ENCODE peak calls at places on chromosomes 11 and 22, in six cellular contexts. One of them, this sample, is unnamed.

GRCh38 chr11:44766972-44767278 is 40.2 kb downstream of the TSPAN18 start:
- DNase-seq in fibroblast of the conjunctiva: no peak
- DNase-seq in NCI-H1436 treated with DMSO at 0.1 percent for 48 hours: no peak
- DNase-seq in AG04450: no peak
- DNase-seq in upper lobe of right lung: no peak
- DNase-seq in stimulated activated naive CD8-positive, alpha-beta T cell treated with anti-CD3 and anti-CD28 coated beads, Interleukin-15, amount 100 ng/mL, for 72 hours: no peak
- DNase-seq in this sample: no peak

GRCh38 chr11:7869467-7869866 is 61.6 kb downstream of the OR10A6 start:
- DNase-seq in fibroblast of the conjunctiva: no peak
- DNase-seq in NCI-H1436 treated with DMSO at 0.1 percent for 48 hours: no peak
- DNase-seq in AG04450: no peak
- DNase-seq in upper lobe of right lung: no peak
- DNase-seq in stimulated activated naive CD8-positive, alpha-beta T cell treated with anti-CD3 and anti-CD28 coated beads, Interleukin-15, amount 100 ng/mL, for 72 hours: no peak
- DNase-seq in this sample: no peak

GRCh38 chr11:7600205-7600775 is 73.0 kb downstream of the CYB5R2 start:
- DNase-seq in fibroblast of the conjunctiva: peak; percentile 88
- DNase-seq in NCI-H1436 treated with DMSO at 0.1 percent for 48 hours: no peak
- DNase-seq in AG04450: peak; percentile 42
- DNase-seq in upper lobe of right lung: peak; percentile 73
- DNase-seq in stimulated activated naive CD8-positive, alpha-beta T cell treated with anti-CD3 and anti-CD28 coated beads, Interleukin-15, amount 100 ng/mL, for 72 hours: no peak
- DNase-seq in this sample: peak; percentile 100

GRCh38 chr11:45665206-45665932 is at the start of gene CHST1:
- DNase-seq in fibroblast of the conjunctiva: no peak
- DNase-seq in NCI-H1436 treated with DMSO at 0.1 percent for 48 hours: no peak
- DNase-seq in AG04450: no peak
- DNase-seq in upper lobe of right lung: peak; percentile 76
- DNase-seq in stimulated activated naive CD8-positive, alpha-beta T cell treated with anti-CD3 and anti-CD28 coated beads, Interleukin-15, amount 100 ng/mL, for 72 hours: no peak
- DNase-seq in this sample: peak; percentile 23

GRCh38 chr22:50260801-50261614 is 475 bp downstream of the MAPK12 start:
- DNase-seq in fibroblast of the conjunctiva: no peak
- DNase-seq in NCI-H1436 treated with DMSO at 0.1 percent for 48 hours: no peak
- DNase-seq in AG04450: no peak
- DNase-seq in upper lobe of right lung: no peak
- DNase-seq in stimulated activated naive CD8-positive, alpha-beta T cell treated with anti-CD3 and anti-CD28 coated beads, Interleukin-15, amount 100 ng/mL, for 72 hours: no peak
- DNase-seq in this sample: peak; percentile 73

GRCh38 chr11:15770798-15771414 is 585.4 kb downstream of the SOX6 start:
- DNase-seq in fibroblast of the conjunctiva: no peak
- DNase-seq in NCI-H1436 treated with DMSO at 0.1 percent for 48 hours: no peak
- DNase-seq in AG04450: peak; percentile 15
- DNase-seq in upper lobe of right lung: peak; percentile 57
- DNase-seq in stimulated activated naive CD8-positive, alpha-beta T cell treated with anti-CD3 and anti-CD28 coated beads, Interleukin-15, amount 100 ng/mL, for 72 hours: peak; percentile 8
- DNase-seq in this sample: peak; percentile 38

GRCh38 chr22:28906312-28906711 is 22.9 kb downstream of the ZNRF3 start:
- DNase-seq in fibroblast of the conjunctiva: no peak
- DNase-seq in NCI-H1436 treated with DMSO at 0.1 percent for 48 hours: no peak
- DNase-seq in AG04450: no peak
- DNase-seq in upper lobe of right lung: no peak
- DNase-seq in stimulated activated naive CD8-positive, alpha-beta T cell treated with anti-CD3 and anti-CD28 coated beads, Interleukin-15, amount 100 ng/mL, for 72 hours: no peak
- DNase-seq in this sample: no peak

GRCh38 chr11:36388086-36388485 is 92.0 kb downstream of the PRR5L start:
- DNase-seq in fibroblast of the conjunctiva: no peak
- DNase-seq in NCI-H1436 treated with DMSO at 0.1 percent for 48 hours: no peak
- DNase-seq in AG04450: no peak
- DNase-seq in upper lobe of right lung: no peak
- DNase-seq in stimulated activated naive CD8-positive, alpha-beta T cell treated with anti-CD3 and anti-CD28 coated beads, Interleukin-15, amount 100 ng/mL, for 72 hours: no peak
- DNase-seq in this sample: no peak

GRCh38 chr11:104134760-104135159 is 29.2 kb downstream of the PDGFD start:
- DNase-seq in fibroblast of the conjunctiva: no peak
- DNase-seq in NCI-H1436 treated with DMSO at 0.1 percent for 48 hours: no peak
- DNase-seq in AG04450: no peak
- DNase-seq in upper lobe of right lung: no peak
- DNase-seq in stimulated activated naive CD8-positive, alpha-beta T cell treated with anti-CD3 and anti-CD28 coated beads, Interleukin-15, amount 100 ng/mL, for 72 hours: no peak
- DNase-seq in this sample: peak; percentile 38

GRCh38 chr22:25746012-25746373 is 4.0 kb downstream of the MYO18B start:
- DNase-seq in fibroblast of the conjunctiva: no peak
- DNase-seq in NCI-H1436 treated with DMSO at 0.1 percent for 48 hours: no peak
- DNase-seq in AG04450: no peak
- DNase-seq in upper lobe of right lung: no peak
- DNase-seq in stimulated activated naive CD8-positive, alpha-beta T cell treated with anti-CD3 and anti-CD28 coated beads, Interleukin-15, amount 100 ng/mL, for 72 hours: no peak
- DNase-seq in this sample: peak; percentile 65

GRCh38 chr11:118921121-118921928 is 4.4 kb downstream of the BCL9L start:
- DNase-seq in fibroblast of the conjunctiva: no peak
- DNase-seq in NCI-H1436 treated with DMSO at 0.1 percent for 48 hours: no peak
- DNase-seq in AG04450: no peak
- DNase-seq in upper lobe of right lung: peak; percentile 87
- DNase-seq in stimulated activated naive CD8-positive, alpha-beta T cell treated with anti-CD3 and anti-CD28 coated beads, Interleukin-15, amount 100 ng/mL, for 72 hours: no peak
- DNase-seq in this sample: peak; percentile 92

GRCh38 chr22:26592368-26593015 is 2.6 kb upstream of the TPST2 start:
- DNase-seq in fibroblast of the conjunctiva: no peak
- DNase-seq in NCI-H1436 treated with DMSO at 0.1 percent for 48 hours: no peak
- DNase-seq in AG04450: no peak
- DNase-seq in upper lobe of right lung: no peak
- DNase-seq in stimulated activated naive CD8-positive, alpha-beta T cell treated with anti-CD3 and anti-CD28 coated beads, Interleukin-15, amount 100 ng/mL, for 72 hours: peak; percentile 59
- DNase-seq in this sample: peak; percentile 56

GRCh38 chr11:16223558-16223957 is 132.8 kb downstream of the SOX6 start:
- DNase-seq in fibroblast of the conjunctiva: no peak
- DNase-seq in NCI-H1436 treated with DMSO at 0.1 percent for 48 hours: no peak
- DNase-seq in AG04450: no peak
- DNase-seq in upper lobe of right lung: no peak
- DNase-seq in stimulated activated naive CD8-positive, alpha-beta T cell treated with anti-CD3 and anti-CD28 coated beads, Interleukin-15, amount 100 ng/mL, for 72 hours: no peak
- DNase-seq in this sample: no peak

GRCh38 chr11:7034019-7034418 is 13.7 kb downstream of the NLRP14 start:
- DNase-seq in fibroblast of the conjunctiva: no peak
- DNase-seq in NCI-H1436 treated with DMSO at 0.1 percent for 48 hours: no peak
- DNase-seq in AG04450: no peak
- DNase-seq in upper lobe of right lung: no peak
- DNase-seq in stimulated activated naive CD8-positive, alpha-beta T cell treated with anti-CD3 and anti-CD28 coated beads, Interleukin-15, amount 100 ng/mL, for 72 hours: no peak
- DNase-seq in this sample: no peak

GRCh38 chr11:12216542-12217422 is 106.4 kb downstream of the MICAL2 start:
- DNase-seq in fibroblast of the conjunctiva: no peak
- DNase-seq in NCI-H1436 treated with DMSO at 0.1 percent for 48 hours: no peak
- DNase-seq in AG04450: no peak
- DNase-seq in upper lobe of right lung: no peak
- DNase-seq in stimulated activated naive CD8-positive, alpha-beta T cell treated with anti-CD3 and anti-CD28 coated beads, Interleukin-15, amount 100 ng/mL, for 72 hours: no peak
- DNase-seq in this sample: no peak

GRCh38 chr11:29018631-29019030 is 910.4 kb downstream of the METTL15 start:
- DNase-seq in fibroblast of the conjunctiva: peak; percentile 43
- DNase-seq in NCI-H1436 treated with DMSO at 0.1 percent for 48 hours: no peak
- DNase-seq in AG04450: peak; percentile 21
- DNase-seq in upper lobe of right lung: no peak
- DNase-seq in stimulated activated naive CD8-positive, alpha-beta T cell treated with anti-CD3 and anti-CD28 coated beads, Interleukin-15, amount 100 ng/mL, for 72 hours: no peak
- DNase-seq in this sample: peak; percentile 85

GRCh38 chr11:113014262-113014661 is 53.0 kb downstream of the NCAM1 start:
- DNase-seq in fibroblast of the conjunctiva: no peak
- DNase-seq in NCI-H1436 treated with DMSO at 0.1 percent for 48 hours: peak; percentile 25
- DNase-seq in AG04450: no peak
- DNase-seq in upper lobe of right lung: no peak
- DNase-seq in stimulated activated naive CD8-positive, alpha-beta T cell treated with anti-CD3 and anti-CD28 coated beads, Interleukin-15, amount 100 ng/mL, for 72 hours: no peak
- DNase-seq in this sample: no peak

GRCh38 chr11:117535870-117536411 is 208.3 kb downstream of the CEP164 start:
- DNase-seq in fibroblast of the conjunctiva: no peak
- DNase-seq in NCI-H1436 treated with DMSO at 0.1 percent for 48 hours: no peak
- DNase-seq in AG04450: no peak
- DNase-seq in upper lobe of right lung: no peak
- DNase-seq in stimulated activated naive CD8-positive, alpha-beta T cell treated with anti-CD3 and anti-CD28 coated beads, Interleukin-15, amount 100 ng/mL, for 72 hours: no peak
- DNase-seq in this sample: no peak

GRCh38 chr11:119206512-119207299 is 567 bp downstream of the CBL start:
- DNase-seq in fibroblast of the conjunctiva: no peak
- DNase-seq in NCI-H1436 treated with DMSO at 0.1 percent for 48 hours: no peak
- DNase-seq in AG04450: no peak
- DNase-seq in upper lobe of right lung: peak; percentile 90
- DNase-seq in stimulated activated naive CD8-positive, alpha-beta T cell treated with anti-CD3 and anti-CD28 coated beads, Interleukin-15, amount 100 ng/mL, for 72 hours: no peak
- DNase-seq in this sample: peak; percentile 24

GRCh38 chr11:134044514-134045284 is 24.2 kb upstream of the JAM3 start:
- DNase-seq in fibroblast of the conjunctiva: no peak
- DNase-seq in NCI-H1436 treated with DMSO at 0.1 percent for 48 hours: no peak
- DNase-seq in AG04450: no peak
- DNase-seq in upper lobe of right lung: peak; percentile 39
- DNase-seq in stimulated activated naive CD8-positive, alpha-beta T cell treated with anti-CD3 and anti-CD28 coated beads, Interleukin-15, amount 100 ng/mL, for 72 hours: no peak
- DNase-seq in this sample: no peak

GRCh38 chr11:81237139-81237538 is 1496.5 kb downstream of the FAM181B start:
- DNase-seq in fibroblast of the conjunctiva: peak; percentile 6
- DNase-seq in NCI-H1436 treated with DMSO at 0.1 percent for 48 hours: no peak
- DNase-seq in AG04450: no peak
- DNase-seq in upper lobe of right lung: no peak
- DNase-seq in stimulated activated naive CD8-positive, alpha-beta T cell treated with anti-CD3 and anti-CD28 coated beads, Interleukin-15, amount 100 ng/mL, for 72 hours: no peak
- DNase-seq in this sample: peak; percentile 71

GRCh38 chr22:31122532-31123291 is at the start of gene INPP5J:
- DNase-seq in fibroblast of the conjunctiva: no peak
- DNase-seq in NCI-H1436 treated with DMSO at 0.1 percent for 48 hours: no peak
- DNase-seq in AG04450: no peak
- DNase-seq in upper lobe of right lung: peak; percentile 74
- DNase-seq in stimulated activated naive CD8-positive, alpha-beta T cell treated with anti-CD3 and anti-CD28 coated beads, Interleukin-15, amount 100 ng/mL, for 72 hours: no peak
- DNase-seq in this sample: peak; percentile 67

GRCh38 chr11:118202599-118203422 is 22.0 kb downstream of the JAML start:
- DNase-seq in fibroblast of the conjunctiva: no peak
- DNase-seq in NCI-H1436 treated with DMSO at 0.1 percent for 48 hours: no peak
- DNase-seq in AG04450: no peak
- DNase-seq in upper lobe of right lung: no peak
- DNase-seq in stimulated activated naive CD8-positive, alpha-beta T cell treated with anti-CD3 and anti-CD28 coated beads, Interleukin-15, amount 100 ng/mL, for 72 hours: peak; percentile 55
- DNase-seq in this sample: no peak

GRCh38 chr22:16956290-16956689 is 51.7 kb downstream of the GAB4 start:
- DNase-seq in fibroblast of the conjunctiva: no peak
- DNase-seq in NCI-H1436 treated with DMSO at 0.1 percent for 48 hours: no peak
- DNase-seq in AG04450: no peak
- DNase-seq in upper lobe of right lung: no peak
- DNase-seq in stimulated activated naive CD8-positive, alpha-beta T cell treated with anti-CD3 and anti-CD28 coated beads, Interleukin-15, amount 100 ng/mL, for 72 hours: no peak
- DNase-seq in this sample: no peak

GRCh38 chr11:68347345-68347744 is 35.0 kb downstream of the LRP5 start:
- DNase-seq in fibroblast of the conjunctiva: no peak
- DNase-seq in NCI-H1436 treated with DMSO at 0.1 percent for 48 hours: no peak
- DNase-seq in AG04450: no peak
- DNase-seq in upper lobe of right lung: no peak
- DNase-seq in stimulated activated naive CD8-positive, alpha-beta T cell treated with anti-CD3 and anti-CD28 coated beads, Interleukin-15, amount 100 ng/mL, for 72 hours: no peak
- DNase-seq in this sample: no peak

GRCh38 chr11:19639603-19640002 is 73.0 kb upstream of the NAV2 start:
- DNase-seq in fibroblast of the conjunctiva: no peak
- DNase-seq in NCI-H1436 treated with DMSO at 0.1 percent for 48 hours: no peak
- DNase-seq in AG04450: no peak
- DNase-seq in upper lobe of right lung: no peak
- DNase-seq in stimulated activated naive CD8-positive, alpha-beta T cell treated with anti-CD3 and anti-CD28 coated beads, Interleukin-15, amount 100 ng/mL, for 72 hours: no peak
- DNase-seq in this sample: no peak

GRCh38 chr11:61533401-61533800 is 24.9 kb downstream of the LRRC10B start:
- DNase-seq in fibroblast of the conjunctiva: no peak
- DNase-seq in NCI-H1436 treated with DMSO at 0.1 percent for 48 hours: no peak
- DNase-seq in AG04450: no peak
- DNase-seq in upper lobe of right lung: no peak
- DNase-seq in stimulated activated naive CD8-positive, alpha-beta T cell treated with anti-CD3 and anti-CD28 coated beads, Interleukin-15, amount 100 ng/mL, for 72 hours: no peak
- DNase-seq in this sample: no peak

GRCh38 chr11:134636071-134636470 is 224.0 kb upstream of the B3GAT1 start:
- DNase-seq in fibroblast of the conjunctiva: no peak
- DNase-seq in NCI-H1436 treated with DMSO at 0.1 percent for 48 hours: no peak
- DNase-seq in AG04450: no peak
- DNase-seq in upper lobe of right lung: no peak
- DNase-seq in stimulated activated naive CD8-positive, alpha-beta T cell treated with anti-CD3 and anti-CD28 coated beads, Interleukin-15, amount 100 ng/mL, for 72 hours: no peak
- DNase-seq in this sample: no peak